ENCODE peak calls at places on chromosomes 2 and 18, in five cellular contexts. V is mesenchymal stem cell, D is IMR-90, N is neuronal stem cell, O is H1. W is an unnamed sample.

GRCh38 chr18:75075016-75075305 is 134.0 kb downstream of the PTGR3 start:
- DNase-seq in D (no peak), N (no peak), V (no peak), O (no peak), W (no peak)

GRCh38 chr2:10800163-10800562 is 12.4 kb downstream of the PDIA6 start:
- DNase-seq in D (no peak), O (no peak), V (no peak), N (no peak), W (no peak)

GRCh38 chr2:239400000-239400831 is 604 bp downstream of the HDAC4 start:
- DNase-seq in N (no peak), O (no peak), V (peak), D (peak), W (no peak)

GRCh38 chr2:173359231-173359630 is 4.6 kb downstream of the CDCA7 start:
- DNase-seq in V (no peak), D (peak), N (no peak), O (no peak), W (no peak)

GRCh38 chr2:47735912-47736311 is 47.0 kb upstream of the MSH6 start:
- DNase-seq in O (no peak), N (no peak), D (no peak), V (no peak), W (no peak)

GRCh38 chr18:8139971-8140406 is 469.2 kb upstream of the RAB12 start:
- DNase-seq in V (no peak), O (no peak), N (no peak), D (no peak), W (no peak)

GRCh38 chr2:197107291-197108269 is 181.1 kb upstream of the PGAP1 start:
- DNase-seq in N (no peak), O (no peak), V (peak), D (peak), W (peak)

GRCh38 chr2:181575024-181575649 is 81.8 kb downstream of the CERKL start:
- DNase-seq in D (no peak), O (no peak), N (no peak), V (no peak), W (peak)

GRCh38 chr2:68994864-68995263 is 18.1 kb upstream of the ANTXR1 start:
- DNase-seq in O (no peak), N (no peak), V (no peak), D (peak), W (peak)

GRCh38 chr2:20391951-20392699 is 41.5 kb upstream of the PUM2 start:
- DNase-seq in O (no peak), N (no peak), V (no peak), D (no peak), W (peak)

GRCh38 chr2:205511221-205511620 is 171.1 kb upstream of the NRP2 start:
- DNase-seq in V (no peak), O (no peak), D (peak), N (no peak), W (no peak)

GRCh38 chr2:40244251-40245010 is 207.5 kb downstream of the SLC8A1 start:
- DNase-seq in D (peak), V (peak), O (peak), N (peak), W (peak)

GRCh38 chr18:27188309-27188708 is 3.2 kb upstream of the CHST9 start:
- DNase-seq in O (no peak), D (no peak), N (no peak), V (no peak), W (no peak)

GRCh38 chr18:27185897-27186296 is 789 bp upstream of the CHST9 start:
- DNase-seq in O (no peak), D (no peak), V (no peak), N (no peak), W (no peak)

GRCh38 chr18:27181726-27182125 is 3.4 kb downstream of the CHST9 start:
- DNase-seq in N (no peak), V (no peak), D (no peak), O (no peak), W (no peak)

GRCh38 chr18:27184115-27185024 is 738 bp downstream of the CHST9 start:
- DNase-seq in O (no peak), D (no peak), V (no peak), N (no peak), W (peak)

GRCh38 chr18:27185025-27185763 is at the start of gene CHST9:
- DNase-seq in O (no peak), D (no peak), N (peak), V (no peak), W (peak)
- H3K4me3 ChIP-seq in O (peak), D (no peak), N (peak), V (peak), W (peak)

GRCh38 chr18:48007381-48007780 is 76.9 kb upstream of the SMAD2 start:
- DNase-seq in D (no peak), N (no peak), O (no peak), V (no peak), W (no peak)
- H2BK15ac ChIP-seq in D (no peak), N (peak), O (peak), V (no peak), W (no peak)

GRCh38 chr2:26064846-26065245 is 31.0 kb downstream of the RAB10 start:
- DNase-seq in O (no peak), N (no peak), V (no peak), D (no peak), W (no peak)

GRCh38 chr2:26068602-26069298 is 34.9 kb downstream of the RAB10 start:
- DNase-seq in D (peak), N (no peak), O (no peak), V (peak), W (peak)

GRCh38 chr2:26067186-26067974 is 33.5 kb downstream of the RAB10 start:
- DNase-seq in V (no peak), D (no peak), O (no peak), N (no peak), W (no peak)

GRCh38 chr2:26070684-26071189 is 36.9 kb downstream of the RAB10 start:
- DNase-seq in N (no peak), O (no peak), V (no peak), D (no peak), W (no peak)

DNA sequence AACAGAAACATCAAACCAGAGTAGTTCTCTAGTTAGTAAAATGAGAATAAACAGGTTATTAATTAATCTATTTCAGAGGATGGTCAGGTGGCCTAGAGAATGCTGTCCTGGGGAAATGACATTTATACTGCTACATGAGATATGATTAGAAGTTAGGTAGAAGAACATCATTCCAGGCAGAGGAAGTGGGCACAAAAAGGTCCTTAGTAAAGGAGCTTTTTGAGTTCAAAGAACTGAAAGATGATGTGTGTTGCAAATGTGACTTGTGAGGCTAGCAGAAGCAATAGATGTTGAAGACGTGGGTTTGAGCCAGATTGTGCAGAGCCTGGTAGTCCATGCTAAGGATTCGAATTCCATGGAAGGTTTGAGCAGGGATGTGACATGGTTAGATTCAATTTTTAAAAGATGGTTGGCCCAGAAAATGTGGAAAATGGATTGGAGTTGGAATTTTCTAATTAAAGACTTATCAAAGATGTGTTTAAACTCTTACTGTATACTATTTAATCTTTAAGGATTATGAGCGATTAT is 34.2 kb downstream of the RAB10 start:
- DNase-seq in N (no peak), O (no peak), V (peak), D (no peak), W (peak)
- H4K8ac ChIP-seq in N (no peak), O (no peak), V (no peak), D (no peak), W (no peak)

GRCh38 chr18:23151414-23152099 is 16.3 kb downstream of the CABLES1 start:
- DNase-seq in V (peak), D (no peak), O (no peak), N (no peak), W (no peak)
- H3K4me3 ChIP-seq in V (no peak), D (no peak), O (no peak), N (no peak), W (no peak)

GRCh38 chr2:70087703-70088507 is 628 bp downstream of the PCBP1 start:
- DNase-seq in N (no peak), O (no peak), D (peak), V (peak), W (peak)

GRCh38 chr2:70085711-70086277 is 1.5 kb upstream of the PCBP1 start:
- DNase-seq in O (no peak), V (no peak), D (no peak), N (no peak), W (peak)

GRCh38 chr2:70086278-70086837 is 919 bp upstream of the PCBP1 start:
- DNase-seq in V (peak), N (peak), D (peak), O (no peak), W (peak)

GRCh38 chr2:70088508-70089219 is 1.4 kb downstream of the PCBP1 start:
- DNase-seq in O (no peak), V (no peak), N (no peak), D (peak), W (peak)

GRCh38 chr2:70086838-70087702 is at the start of gene PCBP1:
- DNase-seq in D (peak), O (peak), V (peak), N (peak), W (peak)
- H2BK15ac ChIP-seq in D (peak), O (peak), V (peak), N (peak), W (peak)

GRCh38 chr2:25878361-25879132 is at the start of gene ASXL2:
- DNase-seq in V (peak), O (peak), D (peak), N (peak), W (peak)

GRCh38 chr2:25879133-25879730 is 945 bp upstream of the ASXL2 start:
- DNase-seq in V (peak), D (peak), O (no peak), N (no peak), W (peak)

GRCh38 chr2:25881759-25882158 is 3.5 kb upstream of the ASXL2 start:
- DNase-seq in D (no peak), O (no peak), N (no peak), V (no peak), W (peak)

GRCh38 chr2:25872134-25872533 is 6.2 kb downstream of the ASXL2 start:
- DNase-seq in O (no peak), N (no peak), V (no peak), D (no peak), W (no peak)

DNA sequence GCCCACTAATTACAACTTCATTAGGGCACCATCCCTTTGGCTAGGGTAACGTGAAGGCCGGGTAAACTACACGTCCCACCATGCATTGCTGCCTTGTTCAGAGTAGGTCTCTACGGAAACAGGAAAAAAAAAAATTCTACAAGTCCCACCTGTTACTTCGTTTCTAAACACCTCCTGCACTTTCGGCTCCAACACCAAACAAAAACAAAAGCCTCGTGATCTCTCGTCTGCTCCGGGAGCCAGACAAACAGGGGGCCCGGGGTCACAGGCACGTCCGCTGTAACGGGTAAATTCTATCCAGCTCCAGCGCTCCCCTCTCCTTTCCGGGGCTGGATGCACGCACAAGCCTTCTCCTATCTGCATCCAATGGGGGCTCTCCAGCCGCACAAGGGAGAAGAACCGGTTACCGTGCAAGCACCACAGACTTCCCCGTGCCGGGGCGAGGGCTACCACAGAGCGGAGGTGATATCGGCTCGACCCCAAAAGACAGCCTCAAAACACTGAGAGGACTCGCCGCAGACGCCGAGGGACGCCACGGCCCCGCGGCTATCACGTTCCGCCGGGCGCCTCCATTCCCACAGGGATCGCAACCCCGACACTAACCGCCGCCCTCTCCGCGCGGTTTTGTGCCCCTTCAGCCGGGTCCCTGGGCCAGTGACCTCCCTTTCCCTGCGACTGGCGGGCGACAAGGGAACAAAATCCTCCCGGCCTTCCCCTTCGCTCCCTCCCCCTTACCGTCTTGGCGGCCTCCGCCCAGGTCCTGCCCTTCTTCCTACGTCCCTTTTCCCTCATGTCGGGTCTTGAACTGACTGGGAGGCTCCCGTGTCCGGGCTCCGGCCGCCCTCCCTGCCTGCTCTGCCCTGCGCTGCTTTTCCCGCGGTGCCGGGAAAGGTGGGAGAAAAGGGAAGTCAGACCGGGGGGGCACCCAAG is 591 bp downstream of the ASXL2 start:
- DNase-seq in D (peak), V (peak), O (no peak), N (peak), W (peak)
- H4K8ac ChIP-seq in D (peak), V (peak), O (peak), N (no peak), W (no peak)